ENCODE peak calls at places on chromosomes 4 and X, in nine cellular contexts. Q is H9; U is tibial nerve; E is AG04450; L is CD8-positive, alpha-beta T cell; P is SK-N-SH; G is Peyer's patch; R is K562; F is Panc1. I is an unnamed sample. For H3K27me3, the result is how much of the 10 kb centered on the place peaks cover.

GRCh38 chr4:112473985-112474384 is 42.0 kb downstream of the NEUROG2 start:
- DNase-seq in G (no peak), P (no peak), Q (no peak), U (no peak), E (no peak), F (no peak), L (no peak), R (no peak), I (no peak)

GRCh38 chr4:114151-114550 is 10.2 kb upstream of the ZNF718 start:
- DNase-seq in Q (no peak), L (no peak), G (no peak), E (no peak), R (no peak), F (no peak), P (no peak), U (no peak), I (no peak)

GRCh38 chrX:26146024-26146423 is 7.9 kb downstream of the MAGEB18 start:
- DNase-seq in U (no peak), Q (no peak), G (no peak), E (no peak), R (no peak), L (no peak), F (no peak), P (no peak), I (no peak)

GRCh38 chr4:140666889-140667614 is 89.1 kb downstream of the TBC1D9 start:
- DNase-seq in L (no peak), R (no peak), P (no peak), U (no peak), Q (no peak), E (no peak), F (no peak), G (no peak), I (no peak)

GRCh38 chr4:1449833-1450741 is 43.8 kb upstream of the NKX1-1 start:
- DNase-seq in R (no peak), E (no peak), F (no peak), L (no peak), G (peak), Q (peak), U (no peak), P (peak), I (no peak)

GRCh38 chrX:42195506-42195905 is 272.2 kb upstream of the CASK start:
- DNase-seq in R (no peak), L (no peak), G (no peak), P (no peak), U (no peak), Q (peak), F (no peak), E (no peak), I (no peak)

GRCh38 chr4:101169044-101170014 is 178.0 kb downstream of the PPP3CA start:
- DNase-seq in Q (peak), G (no peak), L (peak), P (peak), F (peak), E (no peak), U (peak), R (peak), I (peak)

GRCh38 chr4:5511791-5512190 is 196.6 kb downstream of the EVC2 start:
- DNase-seq in R (no peak), G (no peak), U (no peak), P (no peak), L (no peak), E (no peak), Q (no peak), F (no peak), I (no peak)

GRCh38 chrX:50168305-50168704 is 32.5 kb downstream of the AKAP4 start:
- DNase-seq in G (no peak), F (no peak), E (no peak), Q (no peak), P (no peak), U (no peak), L (no peak), R (no peak), I (no peak)

GRCh38 chr4:16663722-16664121 is 234.7 kb downstream of the LDB2 start:
- DNase-seq in F (no peak), L (no peak), U (peak), P (no peak), R (no peak), Q (no peak), G (no peak), E (no peak), I (no peak)

GRCh38 chr4:186266699-186267467 is 894 bp downstream of the F11 start:
- DNase-seq in L (no peak), E (no peak), F (no peak), Q (peak), P (no peak), U (no peak), G (no peak), R (no peak), I (no peak)

GRCh38 chrX:84320606-84321005 is 132.6 kb upstream of the RPS6KA6 start:
- DNase-seq in G (no peak), P (no peak), R (no peak), L (no peak), Q (no peak), U (no peak), E (no peak), F (no peak), I (no peak)

GRCh38 chr4:111806331-111806730 is 338.9 kb upstream of the FAM241A start:
- DNase-seq in Q (peak), R (no peak), F (no peak), L (no peak), E (no peak), P (peak), G (no peak), U (no peak), I (peak)

GRCh38 chr4:162461952-162462351 is 298.2 kb upstream of the FSTL5 start:
- DNase-seq in L (no peak), R (no peak), E (no peak), U (no peak), F (no peak), G (no peak), Q (no peak), P (peak), I (no peak)

GRCh38 chrX:18654873-18655836 is 16.8 kb downstream of the RS1 start:
- DNase-seq in E (no peak), P (no peak), L (no peak), F (no peak), Q (no peak), U (no peak), G (no peak), R (no peak), I (no peak)

GRCh38 chr4:74114234-74114633 is 15.2 kb upstream of the CXCL2 start:
- DNase-seq in U (no peak), F (no peak), L (no peak), Q (no peak), E (peak), P (no peak), G (no peak), R (no peak), I (no peak)

GRCh38 chr4:24794916-24795665 is at the start of gene SOD3:
- DNase-seq in G (peak), R (peak), E (peak), Q (peak), P (no peak), L (no peak), U (peak), F (no peak), I (peak)
- H3K27ac ChIP-seq in G (peak), R (no peak), E (peak), Q (no peak), P (peak), L (no peak), U (peak), F (no peak), I (no peak)

DNA sequence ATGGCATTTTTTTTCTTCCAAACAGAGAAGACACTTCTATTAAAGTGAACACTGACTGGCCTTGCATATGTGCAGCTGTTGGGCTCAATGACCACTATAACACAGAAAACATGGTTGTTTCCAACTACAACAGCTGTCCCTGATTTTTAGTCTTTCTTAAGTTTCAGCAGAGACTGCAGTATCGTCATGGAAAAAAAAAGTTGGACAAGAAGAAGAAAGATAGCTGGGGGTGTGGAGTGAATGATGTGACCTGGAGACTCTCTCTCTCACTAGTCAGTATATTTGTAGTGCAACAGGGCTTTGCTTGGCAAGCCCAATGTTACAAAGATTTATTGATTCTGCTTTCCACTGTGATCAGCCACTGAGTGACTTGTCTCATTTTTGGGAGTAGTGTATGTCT is 29.5 kb upstream of the C4orf54 start:
- DNase-seq in P (no peak), E (no peak), R (no peak), U (no peak), F (no peak), Q (no peak), G (no peak), L (no peak), I (no peak)
- H3K27me3 ChIP-seq in P (under half), E (under half), R (under half), U (under half), F (under half), Q (under half), G (under half), L (under half), I (under half)

GRCh38 chr4:43680416-43680815 is 768.2 kb downstream of the KCTD8 start:
- DNase-seq in F (no peak), U (no peak), R (no peak), G (no peak), Q (no peak), L (no peak), E (no peak), P (no peak), I (no peak)
- H3K27ac ChIP-seq in F (no peak), U (no peak), R (no peak), G (no peak), Q (no peak), L (no peak), E (no peak), P (no peak), I (no peak)

GRCh38 chrX:110665223-110665622 is 130.4 kb downstream of the CHRDL1 start:
- DNase-seq in F (no peak), E (no peak), L (no peak), U (no peak), P (no peak), G (no peak), R (no peak), Q (no peak), I (no peak)

GRCh38 chrX:110665636-110666035 is 130.0 kb downstream of the CHRDL1 start:
- DNase-seq in P (peak), U (peak), Q (peak), L (no peak), E (no peak), G (no peak), F (no peak), R (peak), I (no peak)

GRCh38 chrX:110667706-110668105 is 127.9 kb downstream of the CHRDL1 start:
- DNase-seq in U (no peak), G (no peak), E (no peak), L (no peak), F (no peak), Q (peak), P (no peak), R (no peak), I (peak)

GRCh38 chrX:110671068-110671803 is 124.4 kb downstream of the CHRDL1 start:
- DNase-seq in L (no peak), P (no peak), E (no peak), R (peak), Q (no peak), U (no peak), G (no peak), F (no peak), I (no peak)

GRCh38 chrX:110669572-110669971 is 126.0 kb downstream of the CHRDL1 start:
- DNase-seq in Q (no peak), L (no peak), G (no peak), E (no peak), P (no peak), F (no peak), U (no peak), R (no peak), I (no peak)
- H3K27me3 ChIP-seq in Q (under half), L (under half), G (under half), E (under half), P (under half), F (under half), U (under half), R (under half), I (under half)

GRCh38 chr4:185149392-185149791 is 6.3 kb downstream of the SLC25A4 start:
- DNase-seq in Q (no peak), R (no peak), F (no peak), E (no peak), L (no peak), G (no peak), U (no peak), P (no peak), I (no peak)
- H3K27ac ChIP-seq in Q (no peak), R (no peak), F (no peak), E (no peak), L (no peak), G (no peak), U (no peak), P (no peak), I (no peak)

DNA sequence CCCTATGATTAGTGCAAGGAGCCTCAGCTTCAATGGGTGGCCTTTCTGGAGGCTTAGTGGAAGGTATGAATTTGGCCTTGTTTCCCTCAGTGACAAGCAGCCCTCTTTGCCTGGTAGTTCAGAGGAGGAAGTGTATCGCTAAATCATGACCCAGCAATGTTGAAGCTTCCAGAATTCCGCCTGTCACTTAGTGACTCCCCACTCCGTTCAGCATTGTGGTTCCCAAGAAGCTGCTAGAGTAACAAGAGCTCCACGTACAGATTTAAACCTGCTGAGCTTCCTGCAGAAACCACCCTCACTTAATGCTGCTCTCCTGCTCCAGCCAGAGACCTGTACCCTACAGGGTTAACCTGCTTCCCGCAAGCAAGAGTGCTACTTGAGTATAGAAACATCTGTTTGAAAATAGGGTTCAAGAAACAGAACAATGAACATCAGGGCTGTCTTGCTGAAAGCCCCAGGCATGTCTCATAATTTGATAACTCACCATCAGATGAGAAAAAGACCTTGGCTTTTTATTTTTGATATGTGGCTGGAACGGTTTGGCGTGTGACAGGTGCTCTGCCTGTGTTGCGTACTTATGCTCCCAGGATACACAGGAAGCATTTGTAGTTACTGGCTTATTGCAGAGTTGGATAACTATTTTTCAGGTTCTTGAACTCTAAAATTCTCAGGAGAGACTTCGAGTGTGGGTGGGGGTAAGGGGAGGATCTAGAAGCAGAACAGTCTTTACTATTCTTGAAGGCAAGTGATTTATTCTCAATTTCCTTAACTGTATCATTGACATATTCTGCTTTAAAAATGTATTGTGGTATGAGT is 105.3 kb downstream of the UCHL1 start:
- DNase-seq in R (no peak), Q (peak), G (no peak), F (no peak), L (no peak), P (peak), U (no peak), E (no peak), I (no peak)
- H3K27me3 ChIP-seq in R (under half), Q (under half), G (under half), F (under half), L (under half), P (under half), U (under half), E (under half), I (under half)

DNA sequence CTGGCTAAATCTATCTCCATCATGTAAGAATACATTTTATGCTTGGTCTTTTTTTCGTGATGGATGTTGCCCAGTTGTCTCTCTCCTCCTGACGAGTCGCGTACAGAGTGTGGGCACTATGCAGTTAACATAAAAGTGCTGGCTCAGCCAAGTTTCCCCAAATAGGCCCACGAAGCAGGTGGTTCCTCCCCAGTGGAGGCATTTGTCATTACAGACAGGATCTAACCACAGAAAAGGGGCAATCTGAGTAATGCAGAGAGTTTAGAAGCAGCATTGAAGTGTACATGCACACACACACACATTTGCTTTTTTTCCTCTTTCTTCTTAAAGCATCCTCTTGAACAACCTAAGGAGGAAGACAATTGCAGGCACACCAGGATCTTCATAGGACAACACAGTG is 188.7 kb upstream of the VCX start:
- DNase-seq in L (no peak), Q (no peak), E (no peak), F (no peak), P (no peak), U (no peak), G (no peak), R (no peak), I (no peak)
- H3K27ac ChIP-seq in L (no peak), Q (no peak), E (no peak), F (no peak), P (no peak), U (no peak), G (no peak), R (no peak), I (no peak)

GRCh38 chrX:134254511-134254910 is 17.5 kb downstream of the CCDC160 start:
- DNase-seq in L (no peak), R (no peak), Q (no peak), P (no peak), G (no peak), E (no peak), F (no peak), U (no peak), I (no peak)
- H3K27me3 ChIP-seq in L (under half), R (under half), Q (under half), P (under half), G (under half), E (under half), F (under half), U (under half), I (under half)